ENCODE peak calls at places on chromosomes 5 and 9, in six cellular contexts. One of them, this sample, is unnamed.

GRCh38 chr9:82332774-82333152 is 344.2 kb downstream of the SPATA31D1 start:
- DNase-seq in neural progenitor cell: no peak
- DNase-seq in AG09309: no peak
- DNase-seq in cardiac muscle cell: no peak
- DNase-seq in heart left ventricle: no peak
- DNase-seq in prostate gland: no peak
- DNase-seq in this sample: no peak

GRCh38 chr9:128899566-128900322 is 17.8 kb downstream of the LRRC8A start:
- DNase-seq in neural progenitor cell: no peak
- DNase-seq in AG09309: no peak
- DNase-seq in cardiac muscle cell: no peak
- DNase-seq in heart left ventricle: no peak
- DNase-seq in prostate gland: no peak
- DNase-seq in this sample: no peak

GRCh38 chr5:124034301-124034700 is 522.3 kb downstream of the CSNK1G3 start:
- DNase-seq in neural progenitor cell: no peak
- DNase-seq in AG09309: no peak
- DNase-seq in cardiac muscle cell: no peak
- DNase-seq in heart left ventricle: no peak
- DNase-seq in prostate gland: no peak
- DNase-seq in this sample: no peak

GRCh38 chr5:138990986-138991645 is 116.0 kb upstream of the LRRTM2 start:
- DNase-seq in neural progenitor cell: peak
- DNase-seq in AG09309: no peak
- DNase-seq in cardiac muscle cell: no peak
- DNase-seq in heart left ventricle: no peak
- DNase-seq in prostate gland: no peak
- DNase-seq in this sample: no peak

GRCh38 chr5:149060325-149060724 is 2.5 kb downstream of the SH3TC2 start:
- DNase-seq in neural progenitor cell: no peak
- DNase-seq in AG09309: no peak
- DNase-seq in cardiac muscle cell: peak
- DNase-seq in heart left ventricle: peak
- DNase-seq in prostate gland: no peak
- DNase-seq in this sample: no peak

GRCh38 chr9:4662989-4663792 is 1.1 kb downstream of the PLPP6 start:
- DNase-seq in neural progenitor cell: peak
- DNase-seq in AG09309: no peak
- DNase-seq in cardiac muscle cell: no peak
- DNase-seq in heart left ventricle: no peak
- DNase-seq in prostate gland: no peak
- DNase-seq in this sample: no peak

GRCh38 chr5:93791520-93791972 is 50.1 kb upstream of the POU5F2 start:
- DNase-seq in neural progenitor cell: no peak
- DNase-seq in AG09309: no peak
- DNase-seq in cardiac muscle cell: no peak
- DNase-seq in heart left ventricle: no peak
- DNase-seq in prostate gland: no peak
- DNase-seq in this sample: no peak

GRCh38 chr9:78235296-78235770 is 542 bp upstream of the CEP78 start:
- DNase-seq in neural progenitor cell: peak
- DNase-seq in AG09309: no peak
- DNase-seq in cardiac muscle cell: no peak
- DNase-seq in heart left ventricle: no peak
- DNase-seq in prostate gland: no peak
- DNase-seq in this sample: no peak

GRCh38 chr9:107612136-107612535 is 122.6 kb upstream of the KLF4 start:
- DNase-seq in neural progenitor cell: no peak
- DNase-seq in AG09309: no peak
- DNase-seq in cardiac muscle cell: peak
- DNase-seq in heart left ventricle: peak
- DNase-seq in prostate gland: no peak
- DNase-seq in this sample: no peak

GRCh38 chr5:93328833-93329232 is 252.2 kb downstream of the NR2F1-AS1 start:
- DNase-seq in neural progenitor cell: no peak
- DNase-seq in AG09309: no peak
- DNase-seq in cardiac muscle cell: no peak
- DNase-seq in heart left ventricle: no peak
- DNase-seq in prostate gland: no peak
- DNase-seq in this sample: no peak

GRCh38 chr5:164053123-164053522 is 547.7 kb downstream of the MAT2B start:
- DNase-seq in neural progenitor cell: no peak
- DNase-seq in AG09309: no peak
- DNase-seq in cardiac muscle cell: no peak
- DNase-seq in heart left ventricle: no peak
- DNase-seq in prostate gland: no peak
- DNase-seq in this sample: no peak

GRCh38 chr5:188488-189481 is 2.5 kb upstream of the LRRC14B start:
- DNase-seq in neural progenitor cell: peak
- DNase-seq in AG09309: peak
- DNase-seq in cardiac muscle cell: peak
- DNase-seq in heart left ventricle: peak
- DNase-seq in prostate gland: peak
- DNase-seq in this sample: peak

GRCh38 chr5:13354611-13355010 is 589.9 kb downstream of the DNAH5 start:
- DNase-seq in neural progenitor cell: no peak
- DNase-seq in AG09309: no peak
- DNase-seq in cardiac muscle cell: no peak
- DNase-seq in heart left ventricle: no peak
- DNase-seq in prostate gland: no peak
- DNase-seq in this sample: peak

GRCh38 chr5:99449786-99450185 is 521.0 kb upstream of the CHD1 start:
- DNase-seq in neural progenitor cell: no peak
- DNase-seq in AG09309: no peak
- DNase-seq in cardiac muscle cell: no peak
- DNase-seq in heart left ventricle: no peak
- DNase-seq in prostate gland: no peak
- DNase-seq in this sample: peak

GRCh38 chr5:129379406-129379805 is 80.7 kb upstream of the ADAMTS19 start:
- DNase-seq in neural progenitor cell: no peak
- DNase-seq in AG09309: no peak
- DNase-seq in cardiac muscle cell: no peak
- DNase-seq in heart left ventricle: no peak
- DNase-seq in prostate gland: no peak
- DNase-seq in this sample: peak

GRCh38 chr5:17000296-17000939 is 64.3 kb upstream of the MYO10 start:
- DNase-seq in neural progenitor cell: no peak
- DNase-seq in AG09309: peak
- DNase-seq in cardiac muscle cell: no peak
- DNase-seq in heart left ventricle: no peak
- DNase-seq in prostate gland: no peak
- DNase-seq in this sample: peak

GRCh38 chr5:33010851-33011250 is 299.7 kb downstream of the NPR3 start:
- DNase-seq in neural progenitor cell: no peak
- DNase-seq in AG09309: peak
- DNase-seq in cardiac muscle cell: no peak
- DNase-seq in heart left ventricle: no peak
- DNase-seq in prostate gland: no peak
- DNase-seq in this sample: no peak

GRCh38 chr5:75574791-75575190 is 36.5 kb upstream of the ANKDD1B start:
- DNase-seq in neural progenitor cell: no peak
- DNase-seq in AG09309: no peak
- DNase-seq in cardiac muscle cell: peak
- DNase-seq in heart left ventricle: no peak
- DNase-seq in prostate gland: no peak
- DNase-seq in this sample: no peak

GRCh38 chr5:113807384-113808053 is 294.0 kb downstream of the YTHDC2 start:
- DNase-seq in neural progenitor cell: peak
- DNase-seq in AG09309: peak
- DNase-seq in cardiac muscle cell: peak
- DNase-seq in heart left ventricle: no peak
- DNase-seq in prostate gland: no peak
- DNase-seq in this sample: peak

GRCh38 chr9:108775901-108776306 is 79.9 kb downstream of the ACTL7B start:
- DNase-seq in neural progenitor cell: no peak
- DNase-seq in AG09309: no peak
- DNase-seq in cardiac muscle cell: no peak
- DNase-seq in heart left ventricle: no peak
- DNase-seq in prostate gland: no peak
- DNase-seq in this sample: no peak

GRCh38 chr5:170105643-170106611 is at the start of gene FOXI1:
- DNase-seq in neural progenitor cell: peak
- DNase-seq in AG09309: no peak
- DNase-seq in cardiac muscle cell: no peak
- DNase-seq in heart left ventricle: no peak
- DNase-seq in prostate gland: no peak
- DNase-seq in this sample: no peak

GRCh38 chr5:28254846-28255245 is 1216.5 kb upstream of the CDH9 start:
- DNase-seq in neural progenitor cell: no peak
- DNase-seq in AG09309: no peak
- DNase-seq in cardiac muscle cell: no peak
- DNase-seq in heart left ventricle: no peak
- DNase-seq in prostate gland: no peak
- DNase-seq in this sample: peak

GRCh38 chr9:105241356-105242043 is 3.0 kb upstream of the SLC44A1 start:
- DNase-seq in neural progenitor cell: no peak
- DNase-seq in AG09309: no peak
- DNase-seq in cardiac muscle cell: no peak
- DNase-seq in heart left ventricle: no peak
- DNase-seq in prostate gland: no peak
- DNase-seq in this sample: no peak

GRCh38 chr5:59034498-59035186 is 451.8 kb downstream of the RAB3C start:
- DNase-seq in neural progenitor cell: peak
- DNase-seq in AG09309: peak
- DNase-seq in cardiac muscle cell: peak
- DNase-seq in heart left ventricle: no peak
- DNase-seq in prostate gland: peak
- DNase-seq in this sample: no peak

GRCh38 chr5:44365351-44365750 is 23.9 kb downstream of the FGF10 start:
- DNase-seq in neural progenitor cell: no peak
- DNase-seq in AG09309: no peak
- DNase-seq in cardiac muscle cell: no peak
- DNase-seq in heart left ventricle: no peak
- DNase-seq in prostate gland: no peak
- DNase-seq in this sample: no peak

GRCh38 chr9:23822331-23823169 is 3.5 kb downstream of the ELAVL2 start:
- DNase-seq in neural progenitor cell: peak
- DNase-seq in AG09309: no peak
- DNase-seq in cardiac muscle cell: no peak
- DNase-seq in heart left ventricle: no peak
- DNase-seq in prostate gland: no peak
- DNase-seq in this sample: no peak

GRCh38 chr5:148261221-148261620 is 7.4 kb upstream of the SPINK13 start:
- DNase-seq in neural progenitor cell: no peak
- DNase-seq in AG09309: no peak
- DNase-seq in cardiac muscle cell: no peak
- DNase-seq in heart left ventricle: no peak
- DNase-seq in prostate gland: no peak
- DNase-seq in this sample: no peak

GRCh38 chr9:8391566-8391965 is 592.0 kb upstream of the DMAC1 start:
- DNase-seq in neural progenitor cell: no peak
- DNase-seq in AG09309: no peak
- DNase-seq in cardiac muscle cell: no peak
- DNase-seq in heart left ventricle: no peak
- DNase-seq in prostate gland: no peak
- DNase-seq in this sample: no peak

GRCh38 chr5:95876782-95877181 is 54.3 kb upstream of the GLRX start:
- DNase-seq in neural progenitor cell: no peak
- DNase-seq in AG09309: no peak
- DNase-seq in cardiac muscle cell: no peak
- DNase-seq in heart left ventricle: no peak
- DNase-seq in prostate gland: no peak
- DNase-seq in this sample: no peak

GRCh38 chr9:121568101-121568460 is 68.4 kb upstream of the GGTA1 start:
- DNase-seq in neural progenitor cell: no peak
- DNase-seq in AG09309: no peak
- DNase-seq in cardiac muscle cell: no peak
- DNase-seq in heart left ventricle: peak
- DNase-seq in prostate gland: no peak
- DNase-seq in this sample: no peak
- H3K4me3 ChIP-seq in neural progenitor cell: no peak
- H3K4me3 ChIP-seq in AG09309: no peak
- H3K4me3 ChIP-seq in cardiac muscle cell: no peak
- H3K4me3 ChIP-seq in heart left ventricle: peak
- H3K4me3 ChIP-seq in prostate gland: no peak
- H3K4me3 ChIP-seq in this sample: no peak

DNA sequence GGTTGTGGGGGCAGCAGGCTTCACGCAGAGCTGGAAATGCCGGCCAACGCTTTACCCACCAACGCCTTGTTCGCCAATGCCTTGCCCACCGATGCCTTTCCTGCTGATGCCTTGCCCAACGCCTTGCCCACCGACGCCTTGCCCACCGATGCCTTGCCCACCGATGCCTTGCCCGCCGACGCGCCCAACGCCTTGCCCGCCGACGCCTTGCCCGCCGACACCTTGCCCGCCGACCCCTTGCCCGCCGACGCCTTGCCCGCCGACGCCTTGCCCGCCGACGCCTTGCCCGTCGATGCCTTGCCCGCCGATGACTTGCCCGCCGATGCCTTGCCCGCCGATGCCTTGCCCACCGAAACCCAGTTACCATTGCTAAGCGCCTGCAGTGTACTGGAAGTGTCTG is 1.7 kb downstream of the SLC6A18 start:
- DNase-seq in neural progenitor cell: no peak
- DNase-seq in AG09309: no peak
- DNase-seq in cardiac muscle cell: no peak
- DNase-seq in heart left ventricle: no peak
- DNase-seq in prostate gland: no peak
- DNase-seq in this sample: no peak
- TF ChIP-seq CTCF in neural progenitor cell: no peak
- TF ChIP-seq CTCF in AG09309: no peak
- TF ChIP-seq CTCF in cardiac muscle cell: no peak
- TF ChIP-seq CTCF in heart left ventricle: no peak
- TF ChIP-seq CTCF in prostate gland: no peak
- TF ChIP-seq CTCF in this sample: no peak

GRCh38 chr5:141608046-141608445 is 10.8 kb downstream of the DIAPH1 start:
- DNase-seq in neural progenitor cell: no peak
- DNase-seq in AG09309: no peak
- DNase-seq in cardiac muscle cell: no peak
- DNase-seq in heart left ventricle: no peak
- DNase-seq in prostate gland: no peak
- DNase-seq in this sample: no peak

GRCh38 chr5:141604318-141604717 is 14.5 kb downstream of the DIAPH1 start:
- DNase-seq in neural progenitor cell: peak
- DNase-seq in AG09309: peak
- DNase-seq in cardiac muscle cell: no peak
- DNase-seq in heart left ventricle: peak
- DNase-seq in prostate gland: no peak
- DNase-seq in this sample: peak

GRCh38 chr5:141603912-141604311 is 14.9 kb downstream of the DIAPH1 start:
- DNase-seq in neural progenitor cell: no peak
- DNase-seq in AG09309: no peak
- DNase-seq in cardiac muscle cell: no peak
- DNase-seq in heart left ventricle: no peak
- DNase-seq in prostate gland: no peak
- DNase-seq in this sample: no peak

GRCh38 chr5:141608557-141608956 is 10.2 kb downstream of the DIAPH1 start:
- DNase-seq in neural progenitor cell: no peak
- DNase-seq in AG09309: no peak
- DNase-seq in cardiac muscle cell: no peak
- DNase-seq in heart left ventricle: no peak
- DNase-seq in prostate gland: no peak
- DNase-seq in this sample: no peak

GRCh38 chr5:141605523-141606277 is 13.1 kb downstream of the DIAPH1 start:
- DNase-seq in neural progenitor cell: no peak
- DNase-seq in AG09309: no peak
- DNase-seq in cardiac muscle cell: no peak
- DNase-seq in heart left ventricle: peak
- DNase-seq in prostate gland: no peak
- DNase-seq in this sample: no peak
- H3K4me3 ChIP-seq in neural progenitor cell: no peak
- H3K4me3 ChIP-seq in AG09309: no peak
- H3K4me3 ChIP-seq in cardiac muscle cell: no peak
- H3K4me3 ChIP-seq in heart left ventricle: no peak
- H3K4me3 ChIP-seq in prostate gland: no peak
- H3K4me3 ChIP-seq in this sample: no peak

GRCh38 chr5:141845371-141845821 is 32.8 kb downstream of the PCDH1 start:
- DNase-seq in neural progenitor cell: peak
- DNase-seq in AG09309: no peak
- DNase-seq in cardiac muscle cell: no peak
- DNase-seq in heart left ventricle: no peak
- DNase-seq in prostate gland: no peak
- DNase-seq in this sample: no peak
- TF ChIP-seq CTCF in neural progenitor cell: peak
- TF ChIP-seq CTCF in AG09309: no peak
- TF ChIP-seq CTCF in cardiac muscle cell: no peak
- TF ChIP-seq CTCF in heart left ventricle: no peak
- TF ChIP-seq CTCF in prostate gland: no peak
- TF ChIP-seq CTCF in this sample: no peak

This sample was measured in astrocyte of the cerebellum.